ENCODE peak calls at places on chromosomes 5 and 9, in six cellular contexts. G is tibial nerve, T is upper lobe of left lung, V is transverse colon, Z is ovary, C is suprapubic skin. Y is an unnamed sample. For H3K4me1, the result is how much of the 10 kb centered on the place peaks cover.

GRCh38 chr9:134099123-134099761 is 31.4 kb upstream of the BRD3 start:
- DNase-seq in G (peak), T (peak), V (peak), Z (no peak), C (no peak), Y (peak)

GRCh38 chr9:29214702-29215248 is 1641.5 kb upstream of the C9orf72 start:
- DNase-seq in G (no peak), T (no peak), V (no peak), Z (no peak), C (no peak), Y (no peak)

GRCh38 chr9:85040141-85040540 is 370.6 kb downstream of the NTRK2 start:
- DNase-seq in G (no peak), T (no peak), V (no peak), Z (no peak), C (no peak), Y (no peak)

GRCh38 chr9:35470894-35471293 is 19.0 kb upstream of the RUSC2 start:
- DNase-seq in G (peak), T (no peak), V (no peak), Z (no peak), C (no peak), Y (peak)

GRCh38 chr5:72178910-72179815 is 71.9 kb downstream of the MAP1B start:
- DNase-seq in G (peak), T (no peak), V (peak), Z (peak), C (peak), Y (no peak)

GRCh38 chr5:107011530-107012115 is 659.1 kb downstream of the EFNA5 start:
- DNase-seq in G (no peak), T (no peak), V (no peak), Z (no peak), C (no peak), Y (no peak)

GRCh38 chr5:172455511-172456061 is 1.3 kb upstream of the SH3PXD2B start:
- DNase-seq in G (no peak), T (peak), V (peak), Z (peak), C (peak), Y (no peak)

GRCh38 chr9:976805-977360 is 428 bp downstream of the DMRT3 start:
- DNase-seq in G (no peak), T (no peak), V (no peak), Z (no peak), C (no peak), Y (no peak)

GRCh38 chr5:179166886-179167841 is 107.0 kb downstream of the ZNF354C start:
- DNase-seq in G (peak), T (no peak), V (peak), Z (peak), C (peak), Y (peak)

GRCh38 chr9:97500263-97500662 is 1.2 kb upstream of the TMOD1 start:
- DNase-seq in G (no peak), T (no peak), V (no peak), Z (no peak), C (no peak), Y (no peak)

GRCh38 chr5:138111937-138112336 is 27.3 kb downstream of the NME5 start:
- DNase-seq in G (no peak), T (no peak), V (no peak), Z (no peak), C (no peak), Y (no peak)

GRCh38 chr5:109707531-109707930 is 17.8 kb downstream of the MAN2A1 start:
- DNase-seq in G (no peak), T (no peak), V (no peak), Z (no peak), C (no peak), Y (no peak)

GRCh38 chr5:109703827-109704226 is 14.1 kb downstream of the MAN2A1 start:
- DNase-seq in G (no peak), T (no peak), V (no peak), Z (no peak), C (no peak), Y (no peak)

GRCh38 chr5:109704255-109704952 is 14.7 kb downstream of the MAN2A1 start:
- DNase-seq in G (no peak), T (no peak), V (no peak), Z (no peak), C (no peak), Y (no peak)

GRCh38 chr5:109705596-109705995 is 15.9 kb downstream of the MAN2A1 start:
- DNase-seq in G (no peak), T (no peak), V (no peak), Z (no peak), C (no peak), Y (no peak)

DNA sequence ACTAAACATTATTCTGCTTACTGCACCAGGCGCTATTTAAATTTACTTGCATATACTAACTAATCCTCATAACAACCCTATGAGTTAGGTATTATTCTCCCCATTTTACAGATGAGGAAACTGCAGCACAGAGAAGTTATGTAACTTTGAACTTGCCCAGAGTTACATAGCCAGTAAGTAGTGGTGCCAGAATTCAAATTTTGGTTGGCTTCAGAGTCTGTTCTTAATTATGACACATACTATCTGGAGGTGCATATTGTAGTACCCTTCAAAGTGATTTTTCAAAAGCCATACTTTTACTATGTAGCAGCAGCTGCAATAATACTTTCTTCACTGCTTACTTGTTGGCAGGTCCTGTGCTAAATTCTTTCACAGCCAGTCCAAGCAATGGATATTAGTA is 16.3 kb downstream of the MAN2A1 start:
- DNase-seq in G (no peak), T (no peak), V (no peak), Z (no peak), C (no peak), Y (no peak)
- H3K4me1 ChIP-seq in G (under half), T (under half), V (under half), Z (under half), C (under half), Y (under half)

GRCh38 chr5:173910215-173910614 is 22.1 kb downstream of the CPEB4 start:
- DNase-seq in G (no peak), T (no peak), V (no peak), Z (no peak), C (no peak), Y (no peak)

GRCh38 chr5:173915310-173916005 is 27.3 kb downstream of the CPEB4 start:
- DNase-seq in G (no peak), T (no peak), V (no peak), Z (no peak), C (no peak), Y (no peak)

GRCh38 chr5:173916233-173916632 is 28.1 kb downstream of the CPEB4 start:
- DNase-seq in G (no peak), T (no peak), V (no peak), Z (no peak), C (no peak), Y (no peak)

GRCh38 chr5:173911623-173912022 is 23.5 kb downstream of the CPEB4 start:
- DNase-seq in G (no peak), T (no peak), V (no peak), Z (no peak), C (no peak), Y (no peak)

DNA sequence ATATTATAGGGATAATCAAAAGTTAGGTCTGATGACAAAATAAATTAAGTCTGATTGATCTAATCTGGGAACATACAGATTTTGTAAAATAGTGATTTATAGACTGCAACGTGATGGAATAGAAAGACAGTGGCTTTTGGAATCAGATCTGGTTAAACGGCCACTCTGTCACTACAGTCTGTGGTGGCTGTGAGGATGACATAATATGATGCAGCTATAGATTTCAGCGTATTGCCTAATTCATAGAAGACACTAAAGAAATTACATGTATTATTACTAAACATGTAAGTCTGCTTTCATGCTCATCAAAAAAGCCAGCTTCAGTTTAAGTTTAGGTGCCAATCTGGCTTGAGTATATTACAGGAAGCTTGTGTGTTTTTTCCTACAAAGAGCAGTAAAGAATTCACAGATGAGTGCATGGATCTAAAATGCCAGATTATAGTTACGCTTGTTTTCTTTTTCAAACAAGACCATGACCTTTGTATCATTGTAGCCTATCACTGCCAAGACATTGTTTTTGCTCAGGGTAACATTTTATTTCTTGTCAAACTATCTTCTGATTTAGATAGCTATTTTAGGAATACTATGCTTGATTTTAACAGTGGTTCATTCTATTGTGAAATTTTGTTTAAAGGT is 25.7 kb downstream of the CPEB4 start:
- DNase-seq in G (no peak), T (no peak), V (no peak), Z (no peak), C (no peak), Y (no peak)
- TF ChIP-seq EP300 in G (no peak), T (no peak), V (no peak), Z (no peak), C (no peak), Y (no peak)

GRCh38 chr5:51381801-51382507 is 1.3 kb upstream of the ISL1 start:
- DNase-seq in G (no peak), T (no peak), V (no peak), Z (no peak), C (no peak), Y (no peak)
- H3K4me1 ChIP-seq in G (under half), T (under half), V (under half), Z (under half), C (under half), Y (under half)

GRCh38 chr5:150024241-150024984 is 23.9 kb downstream of the HMGXB3 start:
- DNase-seq in G (no peak), T (no peak), V (no peak), Z (no peak), C (no peak), Y (no peak)

GRCh38 chr5:150022163-150022540 is 21.6 kb downstream of the HMGXB3 start:
- DNase-seq in G (no peak), T (no peak), V (no peak), Z (no peak), C (no peak), Y (no peak)

GRCh38 chr5:150023136-150023535 is 22.6 kb downstream of the HMGXB3 start:
- DNase-seq in G (no peak), T (no peak), V (no peak), Z (no peak), C (no peak), Y (no peak)

GRCh38 chr5:150022681-150023080 is 22.1 kb downstream of the HMGXB3 start:
- DNase-seq in G (no peak), T (no peak), V (no peak), Z (no peak), C (no peak), Y (no peak)

DNA sequence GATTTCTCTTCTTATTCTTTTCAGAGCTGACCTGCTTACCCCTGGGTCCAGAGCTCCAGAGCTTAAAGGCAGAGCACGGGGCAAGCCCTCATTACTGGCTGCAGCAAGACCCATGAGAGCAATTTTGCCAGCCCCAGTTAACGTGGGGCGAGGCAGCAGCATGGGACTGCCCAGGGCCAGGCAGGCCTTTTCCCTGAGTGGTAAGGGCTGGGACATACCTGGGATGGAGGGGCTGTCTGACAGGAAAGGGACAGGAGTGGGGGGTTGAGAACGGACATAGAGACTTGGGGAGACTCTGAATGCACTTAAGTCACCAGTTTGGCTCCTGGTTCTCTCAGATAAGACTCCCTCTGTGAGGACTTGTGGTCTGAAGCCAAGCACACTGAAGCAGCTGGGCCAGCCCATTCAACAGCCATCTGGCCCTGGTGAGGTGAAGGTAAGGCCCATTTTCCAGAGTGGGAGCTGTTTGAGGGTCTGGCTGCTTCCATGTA is 26.2 kb downstream of the HMGXB3 start:
- DNase-seq in G (no peak), T (no peak), V (no peak), Z (no peak), C (no peak), Y (no peak)
- TF ChIP-seq EP300 in G (no peak), T (no peak), V (no peak), Z (no peak), C (no peak), Y (no peak)